ENCODE peak calls at places on chromosomes 3 and 15, in six cellular contexts. J is endothelial cell of umbilical vein, C is A549, O is HepG2, B is GM12878, F is K562. A is an unnamed sample.
A peak's percentile ranks its signal among the peaks of the same experiment; 100 is the strongest.

GRCh38 chr15:85071534-85071933 is 89.9 kb downstream of the PDE8A start:
- DNase-seq in F (no peak), O (no peak), B (no peak), C (no peak), J (no peak), A (no peak)

GRCh38 chr15:82081904-82082810 is 36.3 kb upstream of the MEX3B start:
- DNase-seq in O (no peak), B (no peak), C (no peak), J (no peak), F (peak; percentile 23), A (peak; percentile 41)

GRCh38 chr3:8318002-8318649 is 183.5 kb upstream of the LMCD1 start:
- DNase-seq in C (no peak), B (no peak), J (no peak), O (no peak), F (no peak), A (no peak)

GRCh38 chr3:126146034-126146433 is 34.4 kb downstream of the ALDH1L1 start:
- DNase-seq in B (no peak), O (no peak), F (no peak), J (no peak), C (no peak), A (no peak)

GRCh38 chr15:38325290-38325990 is 72.8 kb downstream of the SPRED1 start:
- DNase-seq in O (no peak), F (no peak), C (no peak), B (no peak), J (no peak), A (no peak)

GRCh38 chr3:64073362-64073761 is 50.1 kb upstream of the PSMD6 start:
- DNase-seq in C (no peak), B (no peak), F (no peak), J (no peak), O (no peak), A (no peak)

GRCh38 chr15:75215107-75216004 is 13.7 kb downstream of the C15orf39 start:
- DNase-seq in O (no peak), C (no peak), F (no peak), B (no peak), J (no peak), A (peak; percentile 61)

GRCh38 chr3:48157950-48158376 is 30.3 kb downstream of the CDC25A start:
- DNase-seq in J (peak; percentile 72), O (peak; percentile 47), B (no peak), F (peak; percentile 80), C (peak; percentile 53), A (peak; percentile 67)

GRCh38 chr3:139627759-139628158 is 50.0 kb downstream of the NMNAT3 start:
- DNase-seq in B (no peak), J (no peak), C (no peak), O (no peak), F (no peak), A (no peak)

GRCh38 chr3:42746455-42747450 is 26.3 kb downstream of the CCDC13 start:
- DNase-seq in C (no peak), B (no peak), J (no peak), F (no peak), O (peak; percentile 54), A (no peak)

GRCh38 chr3:185216587-185216918 is 37.3 kb downstream of the EHHADH start:
- DNase-seq in B (no peak), J (peak; percentile 51), F (no peak), C (no peak), O (peak; percentile 59), A (no peak)

GRCh38 chr3:47016934-47017435 is 37.5 kb downstream of the NBEAL2 start:
- DNase-seq in F (peak; percentile 80), J (peak; percentile 18), C (no peak), B (peak; percentile 40), O (no peak), A (peak; percentile 97)

GRCh38 chr3:135216659-135217058 is 421.6 kb downstream of the EPHB1 start:
- DNase-seq in B (no peak), C (no peak), O (no peak), F (no peak), J (no peak), A (no peak)

GRCh38 chr3:135213213-135213612 is 418.2 kb downstream of the EPHB1 start:
- DNase-seq in J (no peak), F (no peak), C (no peak), O (no peak), B (no peak), A (no peak)

GRCh38 chr3:135214400-135214799 is 419.3 kb downstream of the EPHB1 start:
- DNase-seq in C (no peak), O (no peak), B (no peak), F (no peak), J (no peak), A (no peak)

GRCh38 chr3:135217730-135218129 is 422.7 kb downstream of the EPHB1 start:
- DNase-seq in J (no peak), F (no peak), C (no peak), O (no peak), B (no peak), A (no peak)

DNA sequence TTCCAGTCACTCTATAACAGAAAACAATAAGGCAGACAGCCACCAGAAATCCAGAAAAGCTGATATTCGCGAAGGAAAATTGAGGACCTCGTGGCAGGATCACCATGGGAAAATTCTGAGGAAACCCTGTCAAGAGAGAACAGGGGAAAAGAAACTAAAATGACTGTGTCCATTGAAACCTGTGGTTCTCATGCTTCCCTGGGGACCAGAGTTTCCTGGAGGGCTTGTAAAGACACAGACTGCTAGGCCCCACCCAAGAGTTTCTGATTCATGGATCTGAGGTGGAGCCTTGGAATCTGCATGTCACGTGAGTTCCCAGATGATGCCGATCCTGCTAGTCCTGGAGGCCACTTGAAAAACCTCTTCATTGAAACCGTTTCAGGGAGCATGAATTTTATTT is 420.5 kb downstream of the EPHB1 start:
- DNase-seq in C (no peak), J (no peak), O (no peak), F (no peak), B (no peak), A (no peak)
- TF ChIP-seq MYC in C (no peak), J (no peak), O (no peak), F (no peak), B (no peak), A (no peak)

GRCh38 chr3:102025568-102025967 is 176.3 kb downstream of the NFKBIZ start:
- DNase-seq in O (no peak), B (no peak), J (no peak), F (no peak), C (no peak), A (no peak)

GRCh38 chr3:102018544-102018943 is 169.2 kb downstream of the NFKBIZ start:
- DNase-seq in J (no peak), C (no peak), F (no peak), O (no peak), B (no peak), A (no peak)

GRCh38 chr3:102020670-102021069 is 171.4 kb downstream of the NFKBIZ start:
- DNase-seq in J (no peak), C (no peak), F (no peak), O (no peak), B (no peak), A (no peak)

GRCh38 chr3:102026656-102027055 is 177.3 kb downstream of the NFKBIZ start:
- DNase-seq in F (no peak), C (no peak), O (no peak), J (no peak), B (no peak), A (peak; percentile 2)

GRCh38 chr3:102024270-102024904 is 175.1 kb downstream of the NFKBIZ start:
- DNase-seq in C (no peak), B (no peak), F (no peak), O (no peak), J (no peak), A (no peak)
- TF ChIP-seq MYC in C (no peak), B (no peak), F (no peak), O (no peak), J (no peak), A (no peak)

GRCh38 chr3:107436029-107436428 is 58.8 kb downstream of the CCDC54 start:
- DNase-seq in F (no peak), B (no peak), C (no peak), O (no peak), J (no peak), A (no peak)

GRCh38 chr3:107446706-107447105 is 69.5 kb downstream of the CCDC54 start:
- DNase-seq in F (no peak), O (no peak), C (no peak), B (no peak), J (no peak), A (no peak)

GRCh38 chr3:107438671-107439070 is 61.4 kb downstream of the CCDC54 start:
- DNase-seq in J (no peak), O (no peak), C (no peak), F (no peak), B (no peak), A (no peak)

GRCh38 chr3:107443461-107443860 is 66.2 kb downstream of the CCDC54 start:
- DNase-seq in J (no peak), C (no peak), O (no peak), B (no peak), F (no peak), A (no peak)

GRCh38 chr3:107441617-107442016 is 64.4 kb downstream of the CCDC54 start:
- DNase-seq in O (no peak), B (no peak), F (no peak), J (no peak), C (no peak), A (no peak)
- TF ChIP-seq MYC in O (no peak), B (no peak), F (no peak), J (no peak), C (no peak), A (no peak)

GRCh38 chr3:58158427-58159153 is 52.2 kb downstream of the DNASE1L3 start:
- DNase-seq in J (no peak), F (no peak), C (no peak), B (no peak), O (no peak), A (no peak)

GRCh38 chr3:58163234-58163633 is 47.5 kb downstream of the DNASE1L3 start:
- DNase-seq in O (no peak), J (peak; percentile 62), B (no peak), F (no peak), C (no peak), A (no peak)

GRCh38 chr3:58164199-58164879 is 46.4 kb downstream of the DNASE1L3 start:
- DNase-seq in B (no peak), O (no peak), J (peak; percentile 65), F (no peak), C (peak; percentile 72), A (no peak)

GRCh38 chr3:58160399-58160798 is 50.4 kb downstream of the DNASE1L3 start:
- DNase-seq in B (no peak), O (no peak), J (no peak), F (no peak), C (no peak), A (no peak)

DNA sequence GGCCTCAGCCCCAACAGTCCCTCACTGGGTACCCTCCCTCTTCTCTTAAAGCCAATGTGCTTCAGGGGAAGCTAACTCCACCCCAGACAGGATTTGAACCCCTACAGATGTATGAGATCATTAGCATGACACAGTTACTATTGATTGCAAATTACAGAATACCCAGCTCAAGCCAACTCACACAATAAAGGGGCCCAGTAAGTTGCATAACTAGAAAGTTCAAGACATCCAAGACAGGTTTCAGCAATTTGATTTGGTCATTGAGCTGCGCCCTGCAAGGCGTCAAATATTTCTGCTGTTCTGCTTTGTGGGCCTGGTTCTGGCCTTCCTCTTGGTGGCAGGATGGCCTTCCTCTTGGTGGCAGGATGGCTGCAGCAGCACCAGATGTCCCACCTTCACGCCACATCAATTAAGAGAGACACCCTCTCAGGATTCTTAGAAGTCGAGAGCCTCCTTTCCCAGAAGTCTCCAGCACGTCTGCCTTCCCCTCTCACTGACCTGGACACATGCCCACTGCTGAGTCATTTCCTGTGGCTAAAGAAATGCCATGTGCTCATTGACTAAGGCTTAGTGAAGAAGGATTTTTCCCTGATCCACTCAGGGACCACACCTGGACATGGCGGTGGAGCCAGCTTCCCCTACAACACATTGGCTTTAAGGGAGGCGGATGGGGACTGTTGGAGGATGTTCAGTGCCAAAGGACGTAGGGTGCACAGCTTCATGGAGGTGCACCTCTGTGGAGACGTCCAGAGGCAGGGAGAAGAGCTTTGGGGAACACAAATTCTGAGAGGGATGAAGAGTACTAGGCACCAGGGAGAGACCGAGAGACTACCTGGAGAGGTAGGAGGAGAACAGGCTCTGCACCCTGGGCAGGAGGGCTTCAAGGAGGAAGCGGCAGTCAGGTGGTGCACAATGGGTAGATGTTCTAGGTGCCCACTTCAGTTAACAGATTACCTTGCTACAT is 49.1 kb downstream of the DNASE1L3 start:
- DNase-seq in C (peak; percentile 75), B (no peak), J (peak; percentile 96), O (no peak), F (peak; percentile 70), A (peak; percentile 34)
- TF ChIP-seq MYC in C (peak; percentile 85), B (no peak), J (peak; percentile 92), O (no peak), F (peak; percentile 97), A (peak; percentile 7)